ENCODE peak calls at places on chromosomes 1 and 21, in seven cellular contexts. Y, P, O, A, U, H and Q are unnamed samples.

GRCh38 chr1:182059936-182060335 is 1.6 kb downstream of the ZNF648 start:
- DNase-seq in O (no peak), H (no peak), Y (no peak), P (no peak), A (no peak), U (no peak), Q (no peak)

GRCh38 chr1:234776875-234777849 is 167.2 kb upstream of the IRF2BP2 start:
- DNase-seq in A (no peak), H (no peak), Y (no peak), P (no peak), O (no peak), U (no peak), Q (no peak)

GRCh38 chr1:228735871-228736586 is 750 bp downstream of the RHOU start:
- DNase-seq in P (no peak), H (peak; percentile 18), A (peak; percentile 68), O (peak; percentile 73), Y (peak; percentile 23), U (peak; percentile 37), Q (no peak)

GRCh38 chr1:177838910-177839309 is 130.9 kb downstream of the SEC16B start:
- DNase-seq in H (no peak), U (no peak), Y (no peak), A (no peak), P (no peak), O (no peak), Q (no peak)

GRCh38 chr1:93178418-93178817 is 1.8 kb downstream of the TMED5 start:
- DNase-seq in O (no peak), P (no peak), U (no peak), A (no peak), Y (no peak), H (no peak), Q (no peak)

GRCh38 chr1:152047607-152047953 is 10.8 kb upstream of the S100A11 start:
- DNase-seq in P (no peak), H (peak; percentile 25), U (no peak), O (no peak), A (peak; percentile 77), Y (no peak), Q (peak; percentile 64)

GRCh38 chr1:168972887-168973286 is 133.6 kb upstream of the ATP1B1 start:
- DNase-seq in A (peak; percentile 73), H (no peak), Y (no peak), U (no peak), P (no peak), O (no peak), Q (no peak)

GRCh38 chr1:224116131-224116530 is 2.2 kb downstream of the FBXO28 start:
- DNase-seq in P (no peak), Y (no peak), U (no peak), O (no peak), H (no peak), A (no peak), Q (no peak)

GRCh38 chr1:213110349-213111300 is 59.6 kb downstream of the RPS6KC1 start:
- DNase-seq in P (no peak), U (no peak), A (no peak), Y (peak; percentile 41), O (no peak), H (no peak), Q (no peak)

GRCh38 chr1:102336602-102337001 is 339.9 kb upstream of the OLFM3 start:
- DNase-seq in U (no peak), Y (no peak), A (no peak), H (no peak), O (no peak), P (no peak), Q (no peak)

GRCh38 chr1:95352767-95353166 is 118.8 kb downstream of the RWDD3 start:
- DNase-seq in U (no peak), H (no peak), P (no peak), O (no peak), A (peak; percentile 34), Y (no peak), Q (no peak)

GRCh38 chr1:230080834-230081233 is 13.8 kb downstream of the GALNT2 start:
- DNase-seq in U (peak; percentile 69), Y (no peak), H (no peak), A (no peak), O (peak; percentile 72), P (no peak), Q (no peak)

GRCh38 chr1:78673120-78673519 is 23.5 kb downstream of the IFI44 start:
- DNase-seq in Y (peak; percentile 43), U (no peak), P (no peak), A (no peak), H (no peak), O (no peak), Q (no peak)

GRCh38 chr1:112515311-112516009 is 6.7 kb downstream of the WNT2B start:
- DNase-seq in Y (no peak), U (no peak), H (no peak), P (peak; percentile 46), A (no peak), O (no peak), Q (no peak)

GRCh38 chr1:47190807-47191206 is 971 bp upstream of the PDZK1IP1 start:
- DNase-seq in P (no peak), A (peak; percentile 5), O (peak; percentile 36), Y (no peak), H (peak; percentile 4), U (no peak), Q (peak; percentile 33)

GRCh38 chr21:45152265-45152746 is 77.9 kb downstream of the ADARB1 start:
- DNase-seq in P (peak; percentile 61), U (peak; percentile 33), A (peak; percentile 31), Y (peak; percentile 90), H (peak; percentile 56), O (no peak), Q (peak; percentile 79)

GRCh38 chr21:38531610-38532009 is 33.3 kb upstream of the ERG start:
- DNase-seq in O (no peak), P (peak; percentile 3), A (no peak), H (no peak), Y (no peak), U (no peak), Q (no peak)

GRCh38 chr1:80365634-80366033 is 1359.1 kb upstream of the ADGRL4 start:
- DNase-seq in U (no peak), H (no peak), Y (no peak), A (no peak), O (no peak), P (no peak), Q (no peak)

GRCh38 chr1:94637096-94637495 is 95.5 kb upstream of the F3 start:
- DNase-seq in Y (no peak), P (no peak), H (no peak), O (no peak), U (no peak), A (no peak), Q (no peak)

DNA sequence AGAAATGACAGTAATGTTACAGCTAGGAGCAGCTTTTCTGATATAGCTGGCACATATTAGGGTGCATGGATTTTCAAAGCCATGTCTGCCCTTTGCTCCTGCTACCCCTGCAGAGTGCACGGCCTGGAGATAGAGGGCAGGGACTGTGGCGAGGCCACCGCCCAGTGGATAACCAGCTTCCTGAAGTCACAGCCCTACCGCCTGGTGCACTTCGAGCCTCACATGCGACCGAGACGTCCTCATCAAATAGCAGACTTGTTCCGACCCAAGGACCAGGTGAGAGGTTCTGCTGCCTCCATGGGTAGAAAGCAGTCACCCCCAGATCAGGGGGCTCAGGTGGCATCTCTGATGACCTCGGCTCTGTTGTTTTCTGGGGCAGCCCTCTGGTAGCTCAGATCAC is 9.8 kb downstream of the MTARC1 start:
- DNase-seq in P (no peak), A (no peak), O (no peak), Y (no peak), U (no peak), H (no peak), Q (no peak)
- TF ChIP-seq CTCF in P (no peak), A (no peak), O (no peak), Y (no peak), U (no peak), H (no peak), Q (no peak)

DNA sequence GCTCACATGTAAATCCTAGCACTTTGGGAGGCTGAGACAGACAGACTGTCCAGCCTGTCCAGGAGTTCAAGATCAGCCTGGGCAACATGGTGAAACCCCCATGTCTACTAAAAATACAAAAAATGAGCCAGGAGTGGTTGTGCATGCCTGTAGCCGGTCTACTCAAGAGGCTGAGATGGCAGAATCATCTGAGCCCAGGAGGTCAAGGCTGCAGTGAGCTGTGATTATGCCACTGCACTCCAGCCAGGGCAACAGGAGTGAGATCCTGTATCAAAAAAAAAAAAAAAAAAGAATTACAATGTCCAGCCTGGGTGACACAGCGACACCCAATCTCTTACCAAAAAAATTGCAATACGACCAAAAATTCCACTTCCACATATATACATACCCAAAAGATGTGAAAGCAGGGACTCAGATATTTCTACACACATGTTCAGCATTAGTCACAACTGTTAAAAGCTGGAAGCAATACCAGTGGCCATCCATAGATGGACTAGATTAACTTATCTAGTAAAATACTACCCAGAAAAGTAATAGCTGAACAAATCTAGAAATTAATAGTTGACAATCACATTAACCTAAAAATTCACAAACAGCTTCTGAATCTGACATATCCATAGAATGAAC is 49.2 kb downstream of the ASH1L start:
- DNase-seq in Y (no peak), O (no peak), U (no peak), A (no peak), P (peak; percentile 16), H (no peak), Q (no peak)
- TF ChIP-seq CTCF in Y (no peak), O (no peak), U (no peak), A (no peak), P (no peak), H (no peak), Q (peak; percentile 49)

GRCh38 chr1:19058476-19058797 is 102.0 kb upstream of the IFFO2 start:
- DNase-seq in A (no peak), U (no peak), Y (no peak), H (no peak), O (no peak), P (no peak), Q (no peak)
- TF ChIP-seq CTCF in A (no peak), U (no peak), Y (no peak), H (no peak), O (no peak), P (no peak), Q (no peak)

DNA sequence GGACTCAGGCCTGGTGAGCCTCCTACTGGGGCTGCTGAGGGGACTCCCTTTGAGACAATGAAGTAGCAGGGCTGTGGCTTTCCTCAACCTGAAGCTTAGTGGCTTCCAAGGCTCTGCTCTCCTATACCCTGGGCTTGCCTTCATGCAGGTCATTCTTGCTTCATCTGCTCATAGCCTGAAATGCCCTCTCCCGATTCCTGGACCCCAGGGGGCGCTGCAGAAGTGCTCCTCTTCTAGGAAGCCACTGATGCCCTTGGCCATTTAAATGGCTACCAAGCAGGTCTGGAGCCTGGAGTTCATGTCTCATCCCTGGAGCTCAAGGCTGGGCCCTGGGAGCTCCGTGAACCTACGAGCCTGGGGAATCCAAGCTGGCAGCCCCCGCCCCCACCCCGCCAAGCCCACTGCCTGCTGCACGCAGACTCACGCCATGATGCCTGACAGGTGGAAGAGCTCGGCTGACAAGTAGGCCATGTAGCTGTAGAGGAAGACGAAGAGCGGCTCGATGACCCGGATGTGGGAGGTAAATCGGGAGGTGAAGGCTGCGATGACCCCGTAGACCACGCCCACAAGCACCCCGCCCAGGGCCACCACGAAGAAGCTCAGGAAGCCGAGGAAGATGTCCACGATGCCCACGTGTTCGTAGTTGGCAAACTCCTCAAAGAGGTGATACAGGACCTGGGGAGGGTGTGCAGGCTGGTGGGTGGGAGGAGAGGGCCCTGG is 45.7 kb downstream of the SLC9A1 start:
- DNase-seq in A (peak; percentile 64), U (no peak), O (no peak), H (no peak), Y (peak; percentile 67), P (no peak), Q (peak; percentile 56)
- TF ChIP-seq CTCF in A (no peak), U (no peak), O (no peak), H (no peak), Y (peak; percentile 27), P (peak; percentile 55), Q (peak; percentile 22)

GRCh38 chr1:71049951-71050598 is 2.5 kb upstream of the PTGER3 start:
- DNase-seq in U (no peak), O (no peak), P (peak; percentile 60), H (no peak), Y (no peak), A (no peak), Q (no peak)
- TF ChIP-seq CTCF in U (peak; percentile 80), O (peak; percentile 74), P (peak; percentile 62), H (peak; percentile 77), Y (peak; percentile 71), A (peak; percentile 56), Q (peak; percentile 76)